ENCODE peak calls at places on chromosomes 13 and 19, in eight cellular contexts. K is HCT116, W is caudate nucleus, S is left lung, F is NCI-H524 treated with DMSO at 0.1 percent for 48 hours, G is NCI-H1417, H is GM12892, L is AG09319. X is an unnamed sample.

GRCh38 chr13:32390048-32390447 is 37.9 kb downstream of the N4BP2L1 start:
- DNase-seq in K (no peak), W (no peak), S (no peak), F (no peak), G (no peak), H (no peak), L (no peak), X (no peak)

GRCh38 chr19:13095393-13095784 is 7.3 kb downstream of the LYL1 start:
- DNase-seq in K (no peak), W (no peak), S (peak; percentile 88), F (no peak), G (no peak), H (no peak), L (no peak), X (no peak)

GRCh38 chr19:18894254-18895037 is 1.5 kb downstream of the CERS1 start:
- DNase-seq in K (no peak), W (peak; percentile 96), S (no peak), F (peak; percentile 71), G (peak; percentile 89), H (no peak), L (no peak), X (no peak)

GRCh38 chr19:17035842-17036424 is 9.3 kb upstream of the CPAMD8 start:
- DNase-seq in K (no peak), W (no peak), S (peak; percentile 60), F (no peak), G (no peak), H (no peak), L (no peak), X (no peak)

GRCh38 chr13:20391597-20392452 is 133.8 kb downstream of the CRYL1 start:
- DNase-seq in K (no peak), W (no peak), S (no peak), F (no peak), G (no peak), H (no peak), L (no peak), X (no peak)

GRCh38 chr13:71621152-71622124 is 245.6 kb downstream of the DACH1 start:
- DNase-seq in K (no peak), W (no peak), S (no peak), F (peak; percentile 71), G (peak; percentile 99), H (no peak), L (no peak), X (no peak)

GRCh38 chr19:282501-282900 is 8.7 kb downstream of the PLPP2 start:
- DNase-seq in K (no peak), W (no peak), S (no peak), F (no peak), G (peak; percentile 58), H (no peak), L (no peak), X (no peak)

GRCh38 chr19:14337510-14337909 is 43.7 kb upstream of the ADGRE5 start:
- DNase-seq in K (peak; percentile 79), W (no peak), S (no peak), F (no peak), G (peak; percentile 46), H (no peak), L (no peak), X (peak; percentile 66)

GRCh38 chr19:45348367-45349125 is 8.0 kb downstream of the KLC3 start:
- DNase-seq in K (no peak), W (no peak), S (no peak), F (no peak), G (no peak), H (no peak), L (no peak), X (no peak)

GRCh38 chr19:15291089-15291488 is 41.2 kb downstream of the BRD4 start:
- DNase-seq in K (no peak), W (no peak), S (no peak), F (no peak), G (no peak), H (no peak), L (no peak), X (no peak)

GRCh38 chr19:52691215-52691610 is 43.6 kb downstream of the ZNF611 start:
- DNase-seq in K (no peak), W (no peak), S (no peak), F (no peak), G (peak; percentile 68), H (no peak), L (no peak), X (no peak)

GRCh38 chr13:47117268-47117667 is 220.4 kb upstream of the HTR2A start:
- DNase-seq in K (no peak), W (peak; percentile 2), S (no peak), F (no peak), G (no peak), H (no peak), L (peak; percentile 11), X (no peak)

GRCh38 chr13:76516013-76516412 is 370.2 kb downstream of the KCTD12 start:
- DNase-seq in K (no peak), W (no peak), S (no peak), F (no peak), G (no peak), H (no peak), L (peak; percentile 45), X (no peak)

GRCh38 chr19:12806242-12807131 is at the start of gene RNASEH2A:
- DNase-seq in K (peak; percentile 71), W (peak; percentile 87), S (peak; percentile 98), F (peak; percentile 78), G (peak; percentile 94), H (peak; percentile 98), L (peak; percentile 69), X (peak; percentile 75)

GRCh38 chr19:459724-460511 is 915 bp downstream of the SHC2 start:
- DNase-seq in K (no peak), W (peak; percentile 46), S (peak; percentile 81), F (no peak), G (peak; percentile 99), H (no peak), L (no peak), X (peak; percentile 27)

GRCh38 chr13:37899753-37900152 is 30.2 kb upstream of the TRPC4 start:
- DNase-seq in K (no peak), W (no peak), S (no peak), F (no peak), G (no peak), H (no peak), L (no peak), X (no peak)

GRCh38 chr19:47253467-47253881 is 2.9 kb upstream of the CCDC9 start:
- DNase-seq in K (no peak), W (no peak), S (no peak), F (no peak), G (no peak), H (no peak), L (no peak), X (no peak)

GRCh38 chr19:19900574-19901444 is at the start of gene ZNF93:
- DNase-seq in K (no peak), W (peak; percentile 94), S (peak; percentile 89), F (peak; percentile 45), G (peak; percentile 99), H (peak; percentile 54), L (peak; percentile 93), X (no peak)

GRCh38 chr19:13057147-13057572 is 45.5 kb downstream of the LYL1 start:
- DNase-seq in K (no peak), W (no peak), S (peak; percentile 69), F (no peak), G (peak; percentile 96), H (no peak), L (no peak), X (no peak)

GRCh38 chr19:33849551-33850147 is 53.0 kb downstream of the KCTD15 start:
- DNase-seq in K (no peak), W (no peak), S (no peak), F (no peak), G (no peak), H (no peak), L (no peak), X (no peak)

GRCh38 chr13:107277911-107278310 is 710.0 kb upstream of the ARGLU1 start:
- DNase-seq in K (no peak), W (no peak), S (no peak), F (no peak), G (no peak), H (no peak), L (no peak), X (no peak)

GRCh38 chr19:4343845-4344713 is 717 bp downstream of the MPND start:
- DNase-seq in K (no peak), W (no peak), S (peak; percentile 46), F (no peak), G (no peak), H (no peak), L (no peak), X (no peak)

GRCh38 chr19:23402388-23402787 is 7.1 kb upstream of the ZNF91 start:
- DNase-seq in K (no peak), W (no peak), S (no peak), F (no peak), G (no peak), H (no peak), L (no peak), X (no peak)

GRCh38 chr13:112943309-112944125 is 25.5 kb upstream of the MCF2L start:
- DNase-seq in K (no peak), W (peak; percentile 35), S (peak; percentile 89), F (no peak), G (peak; percentile 83), H (no peak), L (no peak), X (no peak)

GRCh38 chr13:40379186-40379585 is 287.3 kb downstream of the FOXO1 start:
- DNase-seq in K (no peak), W (no peak), S (no peak), F (no peak), G (no peak), H (no peak), L (no peak), X (no peak)

GRCh38 chr13:32581177-32581786 is 5.0 kb upstream of the PDS5B start:
- DNase-seq in K (peak; percentile 10), W (no peak), S (no peak), F (no peak), G (peak; percentile 35), H (no peak), L (no peak), X (no peak)

GRCh38 chr13:99256283-99256682 is 1.9 kb downstream of the GPR18 start:
- DNase-seq in K (no peak), W (no peak), S (no peak), F (no peak), G (no peak), H (no peak), L (no peak), X (no peak)